ENCODE peak calls at places on chromosomes 2 and 18, in nine cellular contexts. M is mucosa of gallbladder; W is neural progenitor cell; Q is right cardiac atrium; S is ACHN; Y is left kidney; X is activated T-cell treated with anti-CD3 and anti-CD28 coated beads, Interleukin-2, amount 50 U/mL, for 24 hours; P is IMR-90; O is central memory CD4-positive, alpha-beta T cell. G is an unnamed sample.

GRCh38 chr2:79178073-79178720 is 18.6 kb upstream of the REG3A start:
- DNase-seq in M (no peak), W (no peak), Q (no peak), S (no peak), Y (no peak), X (no peak), P (no peak), O (no peak), G (no peak)

GRCh38 chr18:31206064-31206463 is 43.4 kb upstream of the DSC1 start:
- DNase-seq in M (no peak), W (no peak), Q (no peak), S (no peak), Y (no peak), X (no peak), P (no peak), O (no peak), G (no peak)

GRCh38 chr2:108575132-108575966 is 41.1 kb downstream of the LIMS1 start:
- DNase-seq in M (no peak), W (peak), Q (no peak), S (peak), Y (peak), X (no peak), P (peak), O (no peak), G (no peak)

GRCh38 chr2:128395640-128396499 is 77.2 kb upstream of the HS6ST1 start:
- DNase-seq in M (peak), W (no peak), Q (no peak), S (no peak), Y (peak), X (no peak), P (peak), O (no peak), G (peak)

GRCh38 chr18:58183226-58183625 is 139.2 kb downstream of the NEDD4L start:
- DNase-seq in M (no peak), W (no peak), Q (no peak), S (no peak), Y (no peak), X (no peak), P (no peak), O (no peak), G (no peak)

GRCh38 chr2:241636182-241636982 is 576 bp downstream of the THAP4 start:
- DNase-seq in M (peak), W (peak), Q (peak), S (peak), Y (peak), X (peak), P (peak), O (peak), G (peak)

GRCh38 chr2:221293949-221294736 is 278.0 kb downstream of the EPHA4 start:
- DNase-seq in M (no peak), W (peak), Q (no peak), S (no peak), Y (no peak), X (no peak), P (no peak), O (no peak), G (no peak)

GRCh38 chr18:79586436-79587297 is 92.9 kb upstream of the CTDP1 start:
- DNase-seq in M (no peak), W (no peak), Q (peak), S (no peak), Y (no peak), X (no peak), P (no peak), O (no peak), G (no peak)

GRCh38 chr18:6328624-6329016 is 86.1 kb downstream of the L3MBTL4 start:
- DNase-seq in M (no peak), W (no peak), Q (peak), S (no peak), Y (no peak), X (no peak), P (no peak), O (no peak), G (no peak)